ENCODE peak calls at places on chromosome 1, in ten cellular contexts. One of them, this sample, is unnamed.

GRCh38 chr1:15950763-15951295 is 25.1 kb downstream of the ZBTB17 start:
- DNase-seq in stomach: no peak
- DNase-seq in testis: no peak
- DNase-seq in fibroblast of villous mesenchyme: peak
- DNase-seq in right atrium auricular region: peak
- DNase-seq in Peyer's patch: peak
- DNase-seq in CD8-positive, alpha-beta T cell: no peak
- DNase-seq in lower lobe of right lung: no peak
- DNase-seq in uterus: peak
- DNase-seq in mammary epithelial cell: no peak
- DNase-seq in this sample: no peak

GRCh38 chr1:186022184-186022583 is 288.0 kb downstream of the HMCN1 start:
- DNase-seq in mammary epithelial cell: no peak
- DNase-seq in CD8-positive, alpha-beta T cell: no peak
- DNase-seq in Peyer's patch: no peak
- DNase-seq in lower lobe of right lung: no peak
- DNase-seq in uterus: no peak
- DNase-seq in testis: no peak
- DNase-seq in stomach: no peak
- DNase-seq in fibroblast of villous mesenchyme: no peak
- DNase-seq in right atrium auricular region: no peak
- DNase-seq in this sample: no peak

GRCh38 chr1:180841460-180841859 is 71.2 kb upstream of the KIAA1614 start:
- DNase-seq in stomach: no peak
- DNase-seq in CD8-positive, alpha-beta T cell: no peak
- DNase-seq in lower lobe of right lung: no peak
- DNase-seq in testis: no peak
- DNase-seq in right atrium auricular region: no peak
- DNase-seq in fibroblast of villous mesenchyme: no peak
- DNase-seq in uterus: no peak
- DNase-seq in mammary epithelial cell: no peak
- DNase-seq in Peyer's patch: no peak
- DNase-seq in this sample: no peak

GRCh38 chr1:229222081-229222480 is 48.8 kb upstream of the RAB4A start:
- DNase-seq in uterus: no peak
- DNase-seq in fibroblast of villous mesenchyme: no peak
- DNase-seq in right atrium auricular region: no peak
- DNase-seq in Peyer's patch: no peak
- DNase-seq in mammary epithelial cell: no peak
- DNase-seq in stomach: no peak
- DNase-seq in CD8-positive, alpha-beta T cell: no peak
- DNase-seq in lower lobe of right lung: no peak
- DNase-seq in testis: no peak
- DNase-seq in this sample: no peak

GRCh38 chr1:109432336-109432735 is 6.1 kb upstream of the PSMA5 start:
- DNase-seq in stomach: no peak
- DNase-seq in mammary epithelial cell: no peak
- DNase-seq in right atrium auricular region: no peak
- DNase-seq in lower lobe of right lung: no peak
- DNase-seq in Peyer's patch: no peak
- DNase-seq in testis: no peak
- DNase-seq in uterus: no peak
- DNase-seq in fibroblast of villous mesenchyme: no peak
- DNase-seq in CD8-positive, alpha-beta T cell: no peak
- DNase-seq in this sample: no peak

GRCh38 chr1:32480003-32480402 is 15.1 kb downstream of the ZBTB8B start:
- DNase-seq in uterus: no peak
- DNase-seq in lower lobe of right lung: no peak
- DNase-seq in testis: no peak
- DNase-seq in Peyer's patch: no peak
- DNase-seq in fibroblast of villous mesenchyme: no peak
- DNase-seq in right atrium auricular region: no peak
- DNase-seq in stomach: no peak
- DNase-seq in CD8-positive, alpha-beta T cell: no peak
- DNase-seq in mammary epithelial cell: no peak
- DNase-seq in this sample: no peak

GRCh38 chr1:175511496-175511895 is 231.9 kb downstream of the TNR start:
- DNase-seq in CD8-positive, alpha-beta T cell: no peak
- DNase-seq in uterus: no peak
- DNase-seq in testis: no peak
- DNase-seq in right atrium auricular region: no peak
- DNase-seq in fibroblast of villous mesenchyme: no peak
- DNase-seq in mammary epithelial cell: no peak
- DNase-seq in Peyer's patch: no peak
- DNase-seq in stomach: no peak
- DNase-seq in lower lobe of right lung: no peak
- DNase-seq in this sample: no peak

GRCh38 chr1:201028473-201028889 is 5.0 kb upstream of the KIF21B start:
- DNase-seq in right atrium auricular region: peak
- DNase-seq in uterus: peak
- DNase-seq in Peyer's patch: no peak
- DNase-seq in CD8-positive, alpha-beta T cell: no peak
- DNase-seq in mammary epithelial cell: no peak
- DNase-seq in fibroblast of villous mesenchyme: no peak
- DNase-seq in lower lobe of right lung: no peak
- DNase-seq in stomach: no peak
- DNase-seq in testis: peak
- DNase-seq in this sample: no peak

GRCh38 chr1:204288061-204288588 is 71.6 kb downstream of the PLEKHA6 start:
- DNase-seq in lower lobe of right lung: peak
- DNase-seq in fibroblast of villous mesenchyme: peak
- DNase-seq in testis: no peak
- DNase-seq in mammary epithelial cell: peak
- DNase-seq in right atrium auricular region: peak
- DNase-seq in Peyer's patch: no peak
- DNase-seq in stomach: peak
- DNase-seq in CD8-positive, alpha-beta T cell: no peak
- DNase-seq in uterus: peak
- DNase-seq in this sample: peak

GRCh38 chr1:167186198-167186750 is 34.4 kb upstream of the POU2F1 start:
- DNase-seq in Peyer's patch: no peak
- DNase-seq in lower lobe of right lung: no peak
- DNase-seq in uterus: no peak
- DNase-seq in testis: peak
- DNase-seq in mammary epithelial cell: no peak
- DNase-seq in fibroblast of villous mesenchyme: no peak
- DNase-seq in stomach: no peak
- DNase-seq in right atrium auricular region: no peak
- DNase-seq in CD8-positive, alpha-beta T cell: no peak
- DNase-seq in this sample: no peak

GRCh38 chr1:56194911-56195310 is 384.5 kb downstream of the PLPP3 start:
- DNase-seq in CD8-positive, alpha-beta T cell: no peak
- DNase-seq in right atrium auricular region: no peak
- DNase-seq in uterus: no peak
- DNase-seq in lower lobe of right lung: no peak
- DNase-seq in stomach: no peak
- DNase-seq in testis: no peak
- DNase-seq in mammary epithelial cell: no peak
- DNase-seq in Peyer's patch: no peak
- DNase-seq in fibroblast of villous mesenchyme: peak
- DNase-seq in this sample: no peak

GRCh38 chr1:177959793-177960515 is 9.9 kb downstream of the SEC16B start:
- DNase-seq in stomach: no peak
- DNase-seq in right atrium auricular region: no peak
- DNase-seq in CD8-positive, alpha-beta T cell: no peak
- DNase-seq in lower lobe of right lung: no peak
- DNase-seq in testis: no peak
- DNase-seq in fibroblast of villous mesenchyme: peak
- DNase-seq in uterus: no peak
- DNase-seq in mammary epithelial cell: peak
- DNase-seq in Peyer's patch: no peak
- DNase-seq in this sample: no peak

GRCh38 chr1:35555601-35556477 is 1.4 kb downstream of the KIAA0319L start:
- DNase-seq in right atrium auricular region: no peak
- DNase-seq in CD8-positive, alpha-beta T cell: no peak
- DNase-seq in testis: no peak
- DNase-seq in stomach: no peak
- DNase-seq in uterus: no peak
- DNase-seq in fibroblast of villous mesenchyme: no peak
- DNase-seq in mammary epithelial cell: peak
- DNase-seq in lower lobe of right lung: no peak
- DNase-seq in Peyer's patch: no peak
- DNase-seq in this sample: no peak

GRCh38 chr1:181344091-181344490 is 139.2 kb upstream of the CACNA1E start:
- DNase-seq in fibroblast of villous mesenchyme: no peak
- DNase-seq in mammary epithelial cell: peak
- DNase-seq in testis: no peak
- DNase-seq in CD8-positive, alpha-beta T cell: no peak
- DNase-seq in stomach: peak
- DNase-seq in right atrium auricular region: no peak
- DNase-seq in uterus: no peak
- DNase-seq in lower lobe of right lung: no peak
- DNase-seq in Peyer's patch: no peak
- DNase-seq in this sample: no peak

GRCh38 chr1:37514350-37515184 is at the start of gene MEAF6:
- DNase-seq in uterus: peak
- DNase-seq in stomach: peak
- DNase-seq in Peyer's patch: peak
- DNase-seq in lower lobe of right lung: peak
- DNase-seq in right atrium auricular region: peak
- DNase-seq in CD8-positive, alpha-beta T cell: peak
- DNase-seq in mammary epithelial cell: peak
- DNase-seq in testis: peak
- DNase-seq in fibroblast of villous mesenchyme: peak
- DNase-seq in this sample: peak
- TF ChIP-seq CTCF in uterus: peak
- TF ChIP-seq CTCF in stomach: peak
- TF ChIP-seq CTCF in Peyer's patch: peak
- TF ChIP-seq CTCF in lower lobe of right lung: peak
- TF ChIP-seq CTCF in right atrium auricular region: peak
- TF ChIP-seq CTCF in CD8-positive, alpha-beta T cell: peak
- TF ChIP-seq CTCF in mammary epithelial cell: peak
- TF ChIP-seq CTCF in testis: peak
- TF ChIP-seq CTCF in fibroblast of villous mesenchyme: peak
- TF ChIP-seq CTCF in this sample: peak

GRCh38 chr1:165408518-165408917 is 36.4 kb downstream of the RXRG start:
- DNase-seq in right atrium auricular region: no peak
- DNase-seq in uterus: no peak
- DNase-seq in CD8-positive, alpha-beta T cell: no peak
- DNase-seq in Peyer's patch: no peak
- DNase-seq in mammary epithelial cell: peak
- DNase-seq in testis: peak
- DNase-seq in fibroblast of villous mesenchyme: peak
- DNase-seq in lower lobe of right lung: no peak
- DNase-seq in stomach: peak
- DNase-seq in this sample: peak
- TF ChIP-seq CTCF in right atrium auricular region: peak
- TF ChIP-seq CTCF in uterus: no peak
- TF ChIP-seq CTCF in CD8-positive, alpha-beta T cell: no peak
- TF ChIP-seq CTCF in Peyer's patch: peak
- TF ChIP-seq CTCF in mammary epithelial cell: peak
- TF ChIP-seq CTCF in testis: no peak
- TF ChIP-seq CTCF in fibroblast of villous mesenchyme: peak
- TF ChIP-seq CTCF in lower lobe of right lung: peak
- TF ChIP-seq CTCF in stomach: peak
- TF ChIP-seq CTCF in this sample: peak

GRCh38 chr1:58783090-58783992 is 506 bp downstream of the JUN start:
- DNase-seq in stomach: peak
- DNase-seq in testis: peak
- DNase-seq in Peyer's patch: peak
- DNase-seq in right atrium auricular region: peak
- DNase-seq in fibroblast of villous mesenchyme: peak
- DNase-seq in lower lobe of right lung: peak
- DNase-seq in uterus: no peak
- DNase-seq in mammary epithelial cell: peak
- DNase-seq in CD8-positive, alpha-beta T cell: no peak
- DNase-seq in this sample: peak

GRCh38 chr1:58782308-58783089 is 1.3 kb downstream of the JUN start:
- DNase-seq in mammary epithelial cell: peak
- DNase-seq in stomach: peak
- DNase-seq in uterus: peak
- DNase-seq in right atrium auricular region: peak
- DNase-seq in testis: peak
- DNase-seq in lower lobe of right lung: peak
- DNase-seq in CD8-positive, alpha-beta T cell: peak
- DNase-seq in Peyer's patch: peak
- DNase-seq in fibroblast of villous mesenchyme: peak
- DNase-seq in this sample: peak

GRCh38 chr1:58784758-58785423 is 1.0 kb upstream of the JUN start:
- DNase-seq in CD8-positive, alpha-beta T cell: peak
- DNase-seq in mammary epithelial cell: peak
- DNase-seq in stomach: peak
- DNase-seq in right atrium auricular region: peak
- DNase-seq in uterus: peak
- DNase-seq in fibroblast of villous mesenchyme: peak
- DNase-seq in testis: peak
- DNase-seq in Peyer's patch: peak
- DNase-seq in lower lobe of right lung: peak
- DNase-seq in this sample: peak

GRCh38 chr1:58785424-58786058 is 1.7 kb upstream of the JUN start:
- DNase-seq in fibroblast of villous mesenchyme: peak
- DNase-seq in mammary epithelial cell: peak
- DNase-seq in uterus: no peak
- DNase-seq in Peyer's patch: peak
- DNase-seq in right atrium auricular region: no peak
- DNase-seq in stomach: peak
- DNase-seq in lower lobe of right lung: peak
- DNase-seq in CD8-positive, alpha-beta T cell: peak
- DNase-seq in testis: peak
- DNase-seq in this sample: peak

GRCh38 chr1:58783993-58784757 is at the start of gene JUN:
- DNase-seq in CD8-positive, alpha-beta T cell: peak
- DNase-seq in stomach: peak
- DNase-seq in lower lobe of right lung: peak
- DNase-seq in Peyer's patch: peak
- DNase-seq in right atrium auricular region: peak
- DNase-seq in mammary epithelial cell: peak
- DNase-seq in fibroblast of villous mesenchyme: peak
- DNase-seq in testis: peak
- DNase-seq in uterus: peak
- DNase-seq in this sample: peak
- TF ChIP-seq CTCF in CD8-positive, alpha-beta T cell: no peak
- TF ChIP-seq CTCF in stomach: no peak
- TF ChIP-seq CTCF in lower lobe of right lung: no peak
- TF ChIP-seq CTCF in Peyer's patch: peak
- TF ChIP-seq CTCF in right atrium auricular region: peak
- TF ChIP-seq CTCF in mammary epithelial cell: peak
- TF ChIP-seq CTCF in fibroblast of villous mesenchyme: no peak
- TF ChIP-seq CTCF in testis: peak
- TF ChIP-seq CTCF in uterus: peak
- TF ChIP-seq CTCF in this sample: peak

DNA sequence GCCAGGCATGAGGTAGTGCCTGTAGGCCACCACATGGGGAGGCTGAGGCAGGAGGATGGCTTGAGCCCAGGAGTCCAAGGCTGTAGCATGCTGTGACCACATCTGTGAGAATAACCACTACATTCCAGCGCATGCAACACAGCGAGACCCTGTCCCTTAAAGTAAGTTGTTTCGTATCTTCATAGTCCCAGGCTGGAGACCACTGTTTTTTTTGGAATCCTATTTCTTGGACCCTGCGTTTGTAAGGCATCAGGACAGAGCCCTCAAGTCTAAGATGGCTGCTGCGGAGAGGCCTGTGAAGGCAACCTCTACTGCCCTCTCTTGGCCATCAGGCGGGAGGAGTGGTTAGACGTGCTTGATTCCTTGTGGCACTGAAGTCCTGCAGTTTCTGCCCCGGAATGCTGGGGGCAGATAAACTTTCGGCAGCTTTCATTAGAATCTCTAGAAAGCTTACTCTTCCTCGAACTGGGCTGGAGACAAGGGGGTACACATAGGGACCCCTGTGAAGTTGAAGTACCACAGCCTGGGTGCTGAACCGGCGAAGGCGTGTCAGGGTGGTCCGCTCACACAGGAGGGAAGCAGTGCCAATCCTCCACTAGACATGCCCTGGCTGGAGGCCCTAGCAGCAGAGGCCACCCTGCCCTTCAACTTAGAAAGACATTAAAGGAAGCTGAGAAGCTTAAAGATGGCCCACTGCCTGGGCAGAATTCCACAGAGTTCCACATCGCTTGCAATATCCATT is 36.6 kb downstream of the RABIF start:
- DNase-seq in right atrium auricular region: no peak
- DNase-seq in Peyer's patch: no peak
- DNase-seq in stomach: peak
- DNase-seq in mammary epithelial cell: peak
- DNase-seq in uterus: no peak
- DNase-seq in CD8-positive, alpha-beta T cell: no peak
- DNase-seq in testis: peak
- DNase-seq in fibroblast of villous mesenchyme: peak
- DNase-seq in lower lobe of right lung: no peak
- DNase-seq in this sample: no peak
- TF ChIP-seq CTCF in right atrium auricular region: no peak
- TF ChIP-seq CTCF in Peyer's patch: peak
- TF ChIP-seq CTCF in stomach: peak
- TF ChIP-seq CTCF in mammary epithelial cell: peak
- TF ChIP-seq CTCF in uterus: no peak
- TF ChIP-seq CTCF in CD8-positive, alpha-beta T cell: peak
- TF ChIP-seq CTCF in testis: no peak
- TF ChIP-seq CTCF in fibroblast of villous mesenchyme: peak
- TF ChIP-seq CTCF in lower lobe of right lung: peak
- TF ChIP-seq CTCF in this sample: no peak